ENCODE peak calls at places on chromosomes 12 and 14, in six cellular contexts. One of them, this sample, is unnamed.

GRCh38 chr14:67497216-67497615 is 8.7 kb upstream of the TMEM229B start:
- DNase-seq in astrocyte: no peak
- DNase-seq in pancreas: no peak
- DNase-seq in brain microvascular endothelial cell: no peak
- DNase-seq in HFF-Myc: no peak
- DNase-seq in choroid plexus epithelial cell: no peak
- DNase-seq in this sample: no peak

GRCh38 chr14:51024377-51024776 is 70.5 kb downstream of the TRIM9 start:
- DNase-seq in astrocyte: no peak
- DNase-seq in pancreas: no peak
- DNase-seq in brain microvascular endothelial cell: no peak
- DNase-seq in HFF-Myc: no peak
- DNase-seq in choroid plexus epithelial cell: peak; percentile 21
- DNase-seq in this sample: no peak

GRCh38 chr12:4483885-4484823 is 38.5 kb upstream of the FGF6 start:
- DNase-seq in astrocyte: no peak
- DNase-seq in pancreas: peak; percentile 31
- DNase-seq in brain microvascular endothelial cell: no peak
- DNase-seq in HFF-Myc: no peak
- DNase-seq in choroid plexus epithelial cell: no peak
- DNase-seq in this sample: no peak

GRCh38 chr12:104219361-104219892 is 3.8 kb downstream of the TXNRD1 start:
- DNase-seq in astrocyte: peak; percentile 97
- DNase-seq in pancreas: no peak
- DNase-seq in brain microvascular endothelial cell: peak; percentile 86
- DNase-seq in HFF-Myc: peak; percentile 81
- DNase-seq in choroid plexus epithelial cell: peak; percentile 98
- DNase-seq in this sample: no peak

GRCh38 chr12:85468356-85469157 is 188.5 kb downstream of the ALX1 start:
- DNase-seq in astrocyte: peak; percentile 47
- DNase-seq in pancreas: no peak
- DNase-seq in brain microvascular endothelial cell: peak; percentile 63
- DNase-seq in HFF-Myc: peak; percentile 39
- DNase-seq in choroid plexus epithelial cell: peak; percentile 85
- DNase-seq in this sample: peak; percentile 32

GRCh38 chr12:70598467-70599194 is 38.6 kb downstream of the PTPRB start:
- DNase-seq in astrocyte: peak; percentile 58
- DNase-seq in pancreas: no peak
- DNase-seq in brain microvascular endothelial cell: peak; percentile 31
- DNase-seq in HFF-Myc: no peak
- DNase-seq in choroid plexus epithelial cell: no peak
- DNase-seq in this sample: no peak

GRCh38 chr14:34733245-34733644 is 18.9 kb upstream of the CFL2 start:
- DNase-seq in astrocyte: peak; percentile 71
- DNase-seq in pancreas: no peak
- DNase-seq in brain microvascular endothelial cell: no peak
- DNase-seq in HFF-Myc: no peak
- DNase-seq in choroid plexus epithelial cell: no peak
- DNase-seq in this sample: no peak

GRCh38 chr12:124073636-124074035 is 100.6 kb downstream of the ZNF664 start:
- DNase-seq in astrocyte: peak; percentile 26
- DNase-seq in pancreas: no peak
- DNase-seq in brain microvascular endothelial cell: peak; percentile 7
- DNase-seq in HFF-Myc: no peak
- DNase-seq in choroid plexus epithelial cell: no peak
- DNase-seq in this sample: no peak

GRCh38 chr14:62064741-62065323 is 302.6 kb downstream of the SNAPC1 start:
- DNase-seq in astrocyte: no peak
- DNase-seq in pancreas: no peak
- DNase-seq in brain microvascular endothelial cell: no peak
- DNase-seq in HFF-Myc: no peak
- DNase-seq in choroid plexus epithelial cell: no peak
- DNase-seq in this sample: no peak

GRCh38 chr12:132708150-132708549 is 2.5 kb upstream of the PGAM5 start:
- DNase-seq in astrocyte: no peak
- DNase-seq in pancreas: no peak
- DNase-seq in brain microvascular endothelial cell: no peak
- DNase-seq in HFF-Myc: no peak
- DNase-seq in choroid plexus epithelial cell: no peak
- DNase-seq in this sample: no peak

GRCh38 chr12:43206396-43206795 is 345.6 kb downstream of the ADAMTS20 start:
- DNase-seq in astrocyte: peak; percentile 83
- DNase-seq in pancreas: no peak
- DNase-seq in brain microvascular endothelial cell: peak; percentile 22
- DNase-seq in HFF-Myc: no peak
- DNase-seq in choroid plexus epithelial cell: peak; percentile 45
- DNase-seq in this sample: no peak

GRCh38 chr12:123126294-123127144 is 24.4 kb downstream of the PITPNM2 start:
- DNase-seq in astrocyte: peak; percentile 99
- DNase-seq in pancreas: no peak
- DNase-seq in brain microvascular endothelial cell: peak; percentile 99
- DNase-seq in HFF-Myc: peak; percentile 75
- DNase-seq in choroid plexus epithelial cell: peak; percentile 99
- DNase-seq in this sample: peak; percentile 49

GRCh38 chr12:48041591-48042423 is 37.5 kb upstream of the COL2A1 start:
- DNase-seq in astrocyte: no peak
- DNase-seq in pancreas: no peak
- DNase-seq in brain microvascular endothelial cell: no peak
- DNase-seq in HFF-Myc: no peak
- DNase-seq in choroid plexus epithelial cell: no peak
- DNase-seq in this sample: no peak

GRCh38 chr12:122880668-122881067 is 15.3 kb downstream of the VPS37B start:
- DNase-seq in astrocyte: no peak
- DNase-seq in pancreas: no peak
- DNase-seq in brain microvascular endothelial cell: no peak
- DNase-seq in HFF-Myc: no peak
- DNase-seq in choroid plexus epithelial cell: peak; percentile 71
- DNase-seq in this sample: peak; percentile 78

GRCh38 chr12:43057561-43057960 is 468.0 kb upstream of the PRICKLE1 start:
- DNase-seq in astrocyte: peak; percentile 20
- DNase-seq in pancreas: no peak
- DNase-seq in brain microvascular endothelial cell: no peak
- DNase-seq in HFF-Myc: no peak
- DNase-seq in choroid plexus epithelial cell: peak; percentile 62
- DNase-seq in this sample: no peak

GRCh38 chr12:69509308-69509736 is 39.1 kb downstream of the FRS2 start:
- DNase-seq in astrocyte: peak; percentile 61
- DNase-seq in pancreas: no peak
- DNase-seq in brain microvascular endothelial cell: peak; percentile 34
- DNase-seq in HFF-Myc: no peak
- DNase-seq in choroid plexus epithelial cell: peak; percentile 63
- DNase-seq in this sample: no peak

GRCh38 chr12:60072911-60073310 is 477.1 kb downstream of the SLC16A7 start:
- DNase-seq in astrocyte: peak; percentile 64
- DNase-seq in pancreas: no peak
- DNase-seq in brain microvascular endothelial cell: no peak
- DNase-seq in HFF-Myc: peak; percentile 5
- DNase-seq in choroid plexus epithelial cell: peak; percentile 41
- DNase-seq in this sample: no peak

GRCh38 chr14:102200690-102201368 is 61.1 kb downstream of the WDR20 start:
- DNase-seq in astrocyte: no peak
- DNase-seq in pancreas: no peak
- DNase-seq in brain microvascular endothelial cell: no peak
- DNase-seq in HFF-Myc: no peak
- DNase-seq in choroid plexus epithelial cell: no peak
- DNase-seq in this sample: peak; percentile 24

DNA sequence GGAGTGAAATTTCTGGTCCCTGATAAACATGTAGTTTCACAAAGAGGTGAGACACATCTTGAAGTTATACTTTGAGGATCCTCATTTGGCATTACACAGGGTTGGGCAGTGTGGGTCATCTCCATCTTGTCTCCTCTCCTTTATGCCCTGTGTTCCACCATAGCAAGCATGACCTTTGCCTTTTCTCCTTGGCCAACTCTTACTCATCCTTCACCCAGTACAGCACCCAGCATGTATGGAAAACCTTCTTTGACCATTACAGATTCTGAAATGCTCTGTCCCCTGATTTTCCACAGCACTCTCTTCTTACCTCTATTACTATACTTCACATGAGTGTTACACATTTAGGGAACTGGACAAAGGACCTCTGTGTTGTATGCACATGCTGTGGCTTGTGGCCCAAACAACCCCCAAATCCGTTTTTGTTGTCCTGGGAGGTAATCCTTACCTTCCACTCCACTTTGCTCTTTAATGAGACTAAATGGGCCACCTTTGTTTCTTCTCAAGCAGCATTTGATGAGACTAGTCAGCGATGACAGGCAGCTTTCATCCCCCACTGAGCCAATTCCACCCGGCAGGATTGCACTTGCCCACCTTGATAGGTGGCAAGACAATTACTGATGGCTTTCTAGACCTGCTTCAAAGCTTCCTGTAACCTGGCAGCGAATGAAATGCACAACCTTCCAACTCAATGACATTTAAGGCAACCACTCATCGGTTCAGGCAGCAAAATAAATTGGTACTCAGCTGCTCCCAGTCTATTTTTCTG is 163.5 kb downstream of the MON2 start:
- DNase-seq in astrocyte: no peak
- DNase-seq in pancreas: no peak
- DNase-seq in brain microvascular endothelial cell: no peak
- DNase-seq in HFF-Myc: no peak
- DNase-seq in choroid plexus epithelial cell: no peak
- DNase-seq in this sample: no peak
- H3K4me3 ChIP-seq in astrocyte: no peak overlapping the region
- H3K4me3 ChIP-seq in pancreas: no peak overlapping the region
- H3K4me3 ChIP-seq in brain microvascular endothelial cell: no peak overlapping the region
- H3K4me3 ChIP-seq in HFF-Myc: no peak overlapping the region
- H3K4me3 ChIP-seq in choroid plexus epithelial cell: no peak overlapping the region
- H3K4me3 ChIP-seq in this sample: no peak overlapping the region

GRCh38 chr14:65170768-65171251 is 68.5 kb upstream of the MAX start:
- DNase-seq in astrocyte: peak; percentile 85
- DNase-seq in pancreas: peak; percentile 25
- DNase-seq in brain microvascular endothelial cell: peak; percentile 80
- DNase-seq in HFF-Myc: peak; percentile 31
- DNase-seq in choroid plexus epithelial cell: peak; percentile 86
- DNase-seq in this sample: peak; percentile 77
- H3K4me3 ChIP-seq in astrocyte: peak overlapping the region; percentile 57
- H3K4me3 ChIP-seq in pancreas: no peak overlapping the region
- H3K4me3 ChIP-seq in brain microvascular endothelial cell: peak overlapping the region; percentile 46
- H3K4me3 ChIP-seq in HFF-Myc: peak overlapping the region; percentile 23
- H3K4me3 ChIP-seq in choroid plexus epithelial cell: peak overlapping the region; percentile 56
- H3K4me3 ChIP-seq in this sample: no peak overlapping the region

GRCh38 chr14:104392001-104392395 is 187.6 kb upstream of the C14orf180 start:
- DNase-seq in astrocyte: no peak
- DNase-seq in pancreas: no peak
- DNase-seq in brain microvascular endothelial cell: no peak
- DNase-seq in HFF-Myc: no peak
- DNase-seq in choroid plexus epithelial cell: no peak
- DNase-seq in this sample: peak; percentile 71
- H3K4me3 ChIP-seq in astrocyte: no peak overlapping the region
- H3K4me3 ChIP-seq in pancreas: no peak overlapping the region
- H3K4me3 ChIP-seq in brain microvascular endothelial cell: no peak overlapping the region
- H3K4me3 ChIP-seq in HFF-Myc: no peak overlapping the region
- H3K4me3 ChIP-seq in choroid plexus epithelial cell: no peak overlapping the region
- H3K4me3 ChIP-seq in this sample: no peak overlapping the region

DNA sequence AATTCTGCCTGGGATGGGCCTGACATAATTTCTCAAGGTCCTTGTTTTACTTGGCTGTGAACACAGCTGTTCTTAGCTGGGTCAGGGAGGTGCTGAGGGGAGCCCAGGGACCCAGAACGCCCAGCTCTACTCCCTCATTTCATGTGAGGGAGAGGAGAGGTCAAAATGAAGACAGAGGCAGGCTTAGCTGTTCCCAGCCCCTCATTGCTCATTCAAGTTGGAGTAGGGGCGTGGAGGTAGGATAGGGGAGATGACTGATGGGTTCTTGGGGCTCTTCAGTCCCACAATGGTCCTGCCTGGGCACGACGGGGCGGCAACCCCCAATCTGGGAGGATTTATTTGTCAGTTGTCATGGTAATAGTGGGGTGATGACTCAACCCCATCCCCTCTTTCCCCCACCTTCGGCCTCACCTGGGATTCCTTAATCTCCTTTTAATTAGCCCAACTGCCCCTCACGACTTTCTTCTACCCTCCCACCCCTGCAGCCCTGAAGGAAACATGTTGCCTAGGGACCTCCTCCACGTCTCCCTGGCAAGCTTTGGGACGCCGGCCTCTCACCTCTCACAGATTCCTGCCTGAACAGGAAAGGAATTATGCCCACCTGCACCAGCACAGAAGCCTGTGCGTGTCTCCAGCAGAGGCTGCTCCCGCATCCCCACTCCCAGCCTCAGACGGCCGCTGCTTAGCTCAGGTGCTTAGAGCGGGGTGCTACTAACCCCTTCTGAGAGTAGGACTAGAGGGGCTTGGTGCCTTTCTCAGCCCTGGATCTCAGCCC is 10.2 kb downstream of the SPRYD3 start:
- DNase-seq in astrocyte: no peak
- DNase-seq in pancreas: no peak
- DNase-seq in brain microvascular endothelial cell: no peak
- DNase-seq in HFF-Myc: no peak
- DNase-seq in choroid plexus epithelial cell: peak; percentile 42
- DNase-seq in this sample: peak; percentile 67
- H3K4me3 ChIP-seq in astrocyte: no peak overlapping the region
- H3K4me3 ChIP-seq in pancreas: no peak overlapping the region
- H3K4me3 ChIP-seq in brain microvascular endothelial cell: no peak overlapping the region
- H3K4me3 ChIP-seq in HFF-Myc: no peak overlapping the region
- H3K4me3 ChIP-seq in choroid plexus epithelial cell: no peak overlapping the region
- H3K4me3 ChIP-seq in this sample: no peak overlapping the region

GRCh38 chr12:94689646-94690036 is 39.3 kb upstream of the TMCC3 start:
- DNase-seq in astrocyte: no peak
- DNase-seq in pancreas: no peak
- DNase-seq in brain microvascular endothelial cell: no peak
- DNase-seq in HFF-Myc: no peak
- DNase-seq in choroid plexus epithelial cell: no peak
- DNase-seq in this sample: no peak

GRCh38 chr12:94684416-94684815 is 34.1 kb upstream of the TMCC3 start:
- DNase-seq in astrocyte: no peak
- DNase-seq in pancreas: no peak
- DNase-seq in brain microvascular endothelial cell: no peak
- DNase-seq in HFF-Myc: no peak
- DNase-seq in choroid plexus epithelial cell: no peak
- DNase-seq in this sample: no peak

GRCh38 chr12:94686834-94687628 is 36.7 kb upstream of the TMCC3 start:
- DNase-seq in astrocyte: no peak
- DNase-seq in pancreas: no peak
- DNase-seq in brain microvascular endothelial cell: no peak
- DNase-seq in HFF-Myc: no peak
- DNase-seq in choroid plexus epithelial cell: peak; percentile 31
- DNase-seq in this sample: no peak

GRCh38 chr12:94690199-94690695 is 39.9 kb upstream of the TMCC3 start:
- DNase-seq in astrocyte: no peak
- DNase-seq in pancreas: no peak
- DNase-seq in brain microvascular endothelial cell: no peak
- DNase-seq in HFF-Myc: no peak
- DNase-seq in choroid plexus epithelial cell: peak; percentile 49
- DNase-seq in this sample: no peak

GRCh38 chr12:94689002-94689645 is 38.8 kb upstream of the TMCC3 start:
- DNase-seq in astrocyte: peak; percentile 40
- DNase-seq in pancreas: no peak
- DNase-seq in brain microvascular endothelial cell: peak; percentile 45
- DNase-seq in HFF-Myc: no peak
- DNase-seq in choroid plexus epithelial cell: peak; percentile 86
- DNase-seq in this sample: no peak
- H3K4me3 ChIP-seq in astrocyte: no peak overlapping the region
- H3K4me3 ChIP-seq in pancreas: no peak overlapping the region
- H3K4me3 ChIP-seq in brain microvascular endothelial cell: no peak overlapping the region
- H3K4me3 ChIP-seq in HFF-Myc: no peak overlapping the region
- H3K4me3 ChIP-seq in choroid plexus epithelial cell: no peak overlapping the region
- H3K4me3 ChIP-seq in this sample: no peak overlapping the region